ENCODE peak calls at places on chromosomes 11 and 22, in ten cellular contexts. I is gastrocnemius medialis, W is pancreas, E is tibial artery, X is cardiac muscle cell, G is neural progenitor cell, R is kidney, H is neural crest cell, D is AG09309, Y is fibroblast of lung. K is an unnamed sample.

GRCh38 chr11:113634940-113635575 is 71.0 kb downstream of the TMPRSS5 start:
- DNase-seq in X (no peak), Y (no peak), G (no peak), E (no peak), D (no peak), I (no peak), W (no peak), R (no peak), H (no peak), K (no peak)

GRCh38 chr11:96221244-96222070 is 121.5 kb downstream of the MAML2 start:
- DNase-seq in R (no peak), E (no peak), D (no peak), W (no peak), H (no peak), X (no peak), Y (no peak), G (no peak), I (no peak), K (no peak)

GRCh38 chr11:111977141-111978027 is 40.2 kb downstream of the DIXDC1 start:
- DNase-seq in H (peak), X (peak), D (no peak), E (peak), W (peak), R (peak), G (peak), I (peak), Y (peak), K (peak)

GRCh38 chr11:117457031-117457785 is 129.6 kb downstream of the CEP164 start:
- DNase-seq in R (no peak), E (peak), G (no peak), I (no peak), W (peak), D (no peak), Y (no peak), H (no peak), X (no peak), K (peak)

GRCh38 chr22:33568934-33569496 is 351.3 kb downstream of the LARGE1 start:
- DNase-seq in W (no peak), H (no peak), E (no peak), X (no peak), R (no peak), G (no peak), D (no peak), Y (no peak), I (no peak), K (no peak)

GRCh38 chr11:41536001-41536568 is 76.6 kb upstream of the LRRC4C start:
- DNase-seq in H (no peak), X (no peak), G (peak), D (no peak), W (no peak), Y (no peak), I (no peak), E (no peak), R (no peak), K (no peak)

GRCh38 chr22:30425616-30426394 is at the start of gene MTFP1:
- DNase-seq in R (peak), G (peak), D (no peak), W (peak), Y (peak), H (peak), X (peak), I (peak), E (peak), K (peak)

GRCh38 chr11:17401841-17402240 is 13.4 kb upstream of the KCNJ11 start:
- DNase-seq in Y (no peak), I (peak), G (no peak), W (no peak), R (no peak), H (no peak), D (no peak), X (no peak), E (no peak), K (no peak)

GRCh38 chr11:134762248-134763029 is 350.4 kb upstream of the B3GAT1 start:
- DNase-seq in Y (no peak), X (peak), W (no peak), G (no peak), I (no peak), E (no peak), D (no peak), H (no peak), R (peak), K (peak)

GRCh38 chr11:34654491-34655334 is 33.8 kb downstream of the EHF start:
- DNase-seq in G (no peak), W (peak), E (peak), I (peak), Y (peak), X (peak), R (no peak), H (no peak), D (peak), K (no peak)

GRCh38 chr11:92843455-92843854 is 126.0 kb upstream of the MTNR1B start:
- DNase-seq in G (no peak), E (no peak), R (no peak), H (no peak), W (no peak), D (no peak), Y (no peak), X (no peak), I (no peak), K (no peak)

GRCh38 chr11:119850822-119851409 is 121.9 kb upstream of the NECTIN1 start:
- DNase-seq in D (no peak), W (no peak), R (no peak), X (no peak), H (no peak), Y (no peak), I (no peak), E (no peak), G (no peak), K (no peak)

GRCh38 chr11:23103403-23103802 is 243.1 kb upstream of the CCDC179 start:
- DNase-seq in H (no peak), I (no peak), Y (peak), D (no peak), W (no peak), X (no peak), G (no peak), E (no peak), R (no peak), K (no peak)

GRCh38 chr22:49753961-49754673 is 73.6 kb downstream of the BRD1 start:
- DNase-seq in X (no peak), W (no peak), D (no peak), I (no peak), G (no peak), E (peak), R (no peak), Y (no peak), H (no peak), K (no peak)

GRCh38 chr11:76666408-76666807 is 4.1 kb downstream of the LRRC32 start:
- DNase-seq in G (peak), I (peak), R (peak), W (no peak), Y (peak), D (no peak), E (peak), X (peak), H (no peak), K (peak)

GRCh38 chr11:32817181-32817842 is 12.4 kb upstream of the PRRG4 start:
- DNase-seq in W (no peak), Y (peak), E (no peak), I (no peak), X (no peak), D (no peak), H (no peak), G (no peak), R (no peak), K (no peak)

GRCh38 chr11:11916981-11917399 is 75.2 kb downstream of the USP47 start:
- DNase-seq in E (no peak), H (no peak), W (no peak), G (peak), D (peak), X (peak), R (no peak), I (peak), Y (peak), K (no peak)

GRCh38 chr11:94308024-94308423 is 3.6 kb downstream of the IZUMO1R start:
- DNase-seq in E (no peak), I (no peak), Y (no peak), D (no peak), W (no peak), G (no peak), R (no peak), H (no peak), X (no peak), K (no peak)

GRCh38 chr11:28878025-28878424 is 769.8 kb downstream of the METTL15 start:
- DNase-seq in X (peak), G (no peak), E (no peak), W (no peak), H (no peak), R (no peak), D (peak), Y (peak), I (no peak), K (no peak)

GRCh38 chr11:47477323-47477722 is 28.4 kb upstream of the RAPSN start:
- DNase-seq in E (no peak), G (no peak), X (peak), R (no peak), H (no peak), D (no peak), Y (peak), W (no peak), I (no peak), K (no peak)

GRCh38 chr11:119144825-119145476 is 3.9 kb upstream of the ABCG4 start:
- DNase-seq in R (peak), G (peak), X (peak), E (no peak), W (peak), I (peak), H (peak), D (no peak), Y (peak), K (peak)

GRCh38 chr22:40263191-40263590 is 83.1 kb upstream of the ADSL start:
- DNase-seq in X (peak), H (no peak), W (no peak), E (no peak), Y (no peak), R (peak), I (no peak), G (no peak), D (no peak), K (no peak)

GRCh38 chr11:113018913-113019312 is 57.7 kb downstream of the NCAM1 start:
- DNase-seq in R (no peak), H (no peak), I (no peak), X (no peak), E (no peak), Y (no peak), G (no peak), D (no peak), W (no peak), K (no peak)

GRCh38 chr11:32960553-32961164 is 55.0 kb upstream of the DEPDC7 start:
- DNase-seq in Y (peak), I (no peak), W (no peak), D (peak), G (peak), H (no peak), E (no peak), X (peak), R (no peak), K (no peak)

GRCh38 chr11:66339686-66340483 is 3.7 kb upstream of the RIN1 start:
- DNase-seq in X (no peak), G (no peak), E (no peak), W (no peak), H (no peak), I (no peak), Y (no peak), R (peak), D (no peak), K (no peak)
- TF ChIP-seq CTCF in X (no peak), G (no peak), E (no peak), W (no peak), H (no peak), I (no peak), Y (no peak), R (no peak), D (no peak), K (no peak)

GRCh38 chr11:120912504-120912903 is 111.4 kb upstream of the TBCEL start:
- DNase-seq in R (no peak), E (no peak), Y (peak), I (no peak), D (peak), G (peak), H (no peak), W (no peak), X (peak), K (no peak)
- TF ChIP-seq CTCF in R (peak), E (no peak), Y (peak), I (no peak), D (peak), G (peak), H (no peak), W (no peak), X (peak), K (no peak)

GRCh38 chr11:125603207-125603606 is 10.6 kb downstream of the STT3A start:
- DNase-seq in Y (peak), I (no peak), R (no peak), E (no peak), X (no peak), W (no peak), H (no peak), D (no peak), G (no peak), K (no peak)
- TF ChIP-seq CTCF in Y (no peak), I (no peak), R (no peak), E (no peak), X (no peak), W (no peak), H (no peak), D (no peak), G (no peak), K (no peak)

GRCh38 chr11:110433393-110434333 is 3.9 kb downstream of the FDX1 start:
- DNase-seq in Y (peak), E (no peak), D (no peak), X (peak), R (no peak), I (no peak), G (no peak), W (no peak), H (no peak), K (no peak)
- TF ChIP-seq CTCF in Y (no peak), E (peak), D (peak), X (peak), R (peak), I (peak), G (peak), W (peak), H (peak), K (peak)

DNA sequence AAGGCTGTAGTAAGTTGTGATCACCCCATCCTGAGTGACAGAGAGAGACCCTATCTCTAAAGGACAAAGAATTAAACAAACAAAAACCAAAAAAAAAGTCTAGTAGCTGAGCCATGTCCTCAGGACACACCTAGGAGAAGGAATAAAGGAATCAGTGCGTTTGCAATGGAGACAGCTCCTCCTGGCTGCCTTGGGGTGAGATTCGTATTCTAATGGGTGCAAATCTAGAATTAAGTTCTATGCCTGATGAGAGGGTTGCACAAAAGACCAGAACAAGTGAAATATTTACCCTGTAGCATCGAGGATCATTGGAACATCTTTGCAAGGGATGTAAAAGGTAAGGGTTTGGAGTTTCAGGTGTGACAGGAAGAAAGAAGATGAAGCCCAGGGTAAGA is 70.3 kb upstream of the BMAL1 start:
- DNase-seq in Y (no peak), X (no peak), H (no peak), E (no peak), D (no peak), R (no peak), G (no peak), I (no peak), W (no peak), K (no peak)
- TF ChIP-seq CTCF in Y (no peak), X (peak), H (no peak), E (no peak), D (no peak), R (peak), G (peak), I (no peak), W (no peak), K (no peak)

GRCh38 chr22:22020425-22020852 is 37.9 kb upstream of the TOP3B start:
- DNase-seq in W (no peak), I (no peak), X (no peak), Y (no peak), H (no peak), E (no peak), R (no peak), G (no peak), D (no peak), K (no peak)
- TF ChIP-seq CTCF in W (no peak), I (no peak), X (no peak), Y (no peak), H (no peak), E (no peak), R (no peak), G (no peak), D (no peak), K (no peak)

GRCh38 chr11:59182457-59183151 is 10.7 kb downstream of the DTX4 start:
- DNase-seq in H (no peak), I (no peak), W (no peak), E (no peak), X (no peak), Y (no peak), R (no peak), D (no peak), G (peak), K (no peak)
- TF ChIP-seq CTCF in H (peak), I (no peak), W (peak), E (no peak), X (peak), Y (no peak), R (peak), D (peak), G (peak), K (peak)

K was measured in glutamatergic neuron.